ENCODE peak calls at places on chromosomes 7 and 10, in four cellular contexts. J is gastrocnemius medialis; F is activated CD4-positive, CD25-positive, alpha-beta regulatory T cell treated with anti-CD3 and anti-CD28 coated beads, Interleukin-2, amount 50 U/mL, for 24 hours; G is activated T-helper 17 cell treated with anti-CD3 and anti-CD28 coated beads, Interleukin-2, amount 50 U/mL, for 72 hours. I is an unnamed sample.

GRCh38 chr10:63542835-63543575 is 21.8 kb downstream of the REEP3 start:
- ATAC-seq in J (peak), F (peak), G (peak), I (no peak)

GRCh38 chr7:29102554-29103151 is 43.7 kb downstream of the CPVL start:
- ATAC-seq in J (peak), F (no peak), G (no peak), I (peak)

GRCh38 chr10:13991353-13991752 is 339.4 kb downstream of the FRMD4A start:
- ATAC-seq in J (peak), F (no peak), G (no peak), I (no peak)

GRCh38 chr10:123863721-123864432 is 27.7 kb downstream of the CPXM2 start:
- ATAC-seq in J (no peak), F (no peak), G (no peak), I (no peak)

GRCh38 chr10:4812041-4812440 is 14.0 kb upstream of the AKR1E2 start:
- ATAC-seq in J (no peak), F (no peak), G (no peak), I (no peak)

GRCh38 chr7:41303709-41304108 is 399.2 kb downstream of the INHBA start:
- ATAC-seq in J (no peak), F (no peak), G (no peak), I (no peak)

GRCh38 chr7:20514364-20514763 is 101.1 kb upstream of the ABCB5 start:
- ATAC-seq in J (no peak), F (no peak), G (no peak), I (no peak)

GRCh38 chr7:25031007-25031406 is 51.0 kb upstream of the OSBPL3 start:
- ATAC-seq in J (no peak), F (peak), G (peak), I (no peak)

GRCh38 chr10:8255301-8255700 is 200.8 kb downstream of the GATA3 start:
- ATAC-seq in J (no peak), F (no peak), G (peak), I (no peak)

GRCh38 chr7:106944035-106944665 is 79.1 kb downstream of the PIK3CG start:
- ATAC-seq in J (no peak), F (no peak), G (no peak), I (no peak)

GRCh38 chr10:21626457-21627161 is 92.6 kb downstream of the MLLT10 start:
- ATAC-seq in J (no peak), F (no peak), G (no peak), I (no peak)

GRCh38 chr10:80313523-80313922 is 24.1 kb upstream of the MAT1A start:
- ATAC-seq in J (no peak), F (no peak), G (no peak), I (no peak)

GRCh38 chr7:1920266-1920681 is 250.2 kb downstream of the ELFN1 start:
- ATAC-seq in J (no peak), F (peak), G (peak), I (no peak)

GRCh38 chr10:28991738-28992270 is 297.1 kb upstream of the LYZL1 start:
- ATAC-seq in J (peak), F (no peak), G (no peak), I (no peak)

GRCh38 chr10:68153473-68154210 is 44.4 kb downstream of the MYPN start:
- ATAC-seq in J (peak), F (peak), G (peak), I (peak)

GRCh38 chr10:121553861-121554264 is 44.4 kb downstream of the FGFR2 start:
- ATAC-seq in J (no peak), F (no peak), G (no peak), I (no peak)